ENCODE peak calls at places on chromosome 19, in four cellular contexts. A is H1, K is GM12878, M is HepG2. E is an unnamed sample.

GRCh38 chr19:53130506-53130905 is 2.2 kb downstream of the ZNF415 start:
- DNase-seq in A (no peak), K (no peak), M (no peak), E (no peak)

GRCh38 chr19:46958542-46958941 is 61.1 kb upstream of the NPAS1 start:
- DNase-seq in A (no peak), K (no peak), M (peak; percentile 44), E (peak; percentile 67)

GRCh38 chr19:49912965-49913685 is 15.9 kb upstream of the ATF5 start:
- DNase-seq in A (no peak), K (no peak), M (peak; percentile 44), E (no peak)

GRCh38 chr19:10009714-10010224 is 535 bp downstream of the COL5A3 start:
- DNase-seq in A (no peak), K (no peak), M (no peak), E (no peak)

GRCh38 chr19:10501971-10502523 is 1.1 kb downstream of the KEAP1 start:
- DNase-seq in A (no peak), K (no peak), M (peak; percentile 33), E (peak; percentile 90)

GRCh38 chr19:29694669-29695627 is 20.1 kb downstream of the C19orf12 start:
- DNase-seq in A (peak; percentile 43), K (no peak), M (peak; percentile 66), E (peak; percentile 92)

GRCh38 chr19:290539-291521 is at the start of gene PLPP2:
- DNase-seq in A (peak; percentile 85), K (no peak), M (no peak), E (peak; percentile 76)

GRCh38 chr19:17294051-17294891 is 9.0 kb downstream of the ABHD8 start:
- DNase-seq in A (no peak), K (no peak), M (no peak), E (peak; percentile 90)

GRCh38 chr19:48713864-48714755 is 5.4 kb downstream of the MAMSTR start:
- DNase-seq in A (peak; percentile 98), K (peak; percentile 97), M (peak; percentile 99), E (peak; percentile 98)

DNA sequence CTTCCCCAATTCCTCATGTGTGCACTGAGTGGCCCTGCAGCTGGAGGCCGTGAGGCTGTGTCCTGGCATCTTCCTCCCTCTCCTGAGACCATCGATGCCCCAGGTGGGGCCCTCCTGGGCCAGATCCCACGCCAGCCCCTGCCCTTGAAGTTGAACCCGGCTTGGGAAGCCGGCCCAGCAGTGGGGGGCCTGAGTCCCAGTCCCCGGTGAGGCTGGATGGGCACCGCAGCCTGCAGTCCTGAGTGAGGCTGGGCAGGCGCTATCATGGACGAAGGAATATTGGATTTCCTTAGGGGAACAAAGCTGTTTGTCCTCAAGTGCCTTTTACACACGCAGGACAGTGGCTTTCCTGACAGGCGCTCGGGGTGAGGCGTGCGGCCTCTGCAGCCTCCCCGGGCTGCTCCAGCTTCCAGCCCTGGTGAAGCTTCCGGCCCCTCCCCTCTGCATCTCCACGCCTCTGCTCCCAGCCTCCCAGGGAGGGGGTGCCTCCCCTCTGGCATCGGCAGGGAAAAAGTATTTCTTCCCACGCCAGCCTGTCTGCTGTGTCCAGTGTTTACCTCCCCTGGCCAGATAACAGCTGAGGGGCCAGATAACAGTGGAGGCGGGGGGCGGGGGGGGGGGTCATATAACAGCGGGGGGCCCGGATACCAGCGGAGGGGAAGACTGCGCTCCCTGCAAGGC is 159.5 kb downstream of the KDM4B start:
- DNase-seq in A (no peak), K (no peak), M (no peak), E (peak; percentile 78)
- TF ChIP-seq TCF12 in A (no peak), K (no peak), M (no peak), E (no peak)

DNA sequence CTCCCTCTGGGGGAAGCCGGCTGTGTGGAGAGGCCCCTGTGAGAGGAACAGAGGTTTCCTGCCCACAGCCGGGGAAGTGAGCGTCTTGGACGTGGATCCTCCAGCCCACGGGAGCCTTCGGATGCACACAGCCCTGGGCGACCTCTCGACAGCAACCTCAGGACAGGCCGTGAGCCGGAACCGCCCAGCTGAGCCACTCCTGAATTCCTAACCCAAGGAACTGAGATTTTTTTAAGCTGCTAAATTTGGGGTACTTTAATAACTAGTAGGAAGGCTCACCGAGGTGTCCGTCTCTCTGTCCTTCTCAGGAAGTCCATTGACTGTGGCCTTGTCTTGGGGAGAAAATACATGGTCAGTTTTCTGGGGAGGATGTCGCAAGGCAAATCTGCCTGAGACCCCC is 9.1 kb downstream of the LAIR1 start:
- DNase-seq in A (no peak), K (no peak), M (no peak), E (no peak)
- TF ChIP-seq TAF1 in A (no peak), K (no peak), M (no peak), E (no peak)

GRCh38 chr19:35766571-35767104 is 8.7 kb downstream of the PROSER3 start:
- DNase-seq in A (no peak), K (no peak), M (no peak), E (no peak)
- TF ChIP-seq TCF12 in A (no peak), K (no peak), M (no peak), E (no peak)

GRCh38 chr19:28239270-28239669 is 973.7 kb downstream of the UQCRFS1 start:
- DNase-seq in A (peak; percentile 43), K (no peak), M (no peak), E (peak; percentile 12)
- TF ChIP-seq TAF1 in A (no peak), K (no peak), M (no peak), E (no peak)

GRCh38 chr19:7287716-7288115 is 6.5 kb downstream of the INSR start:
- DNase-seq in A (no peak), K (no peak), M (peak; percentile 79), E (no peak)
- TF ChIP-seq TCF12 in A (no peak), K (no peak), M (no peak), E (no peak)